ENCODE peak calls at places on chromosomes 5 and 9, in five cellular contexts. S is IMR-90, A is esophagus squamous epithelium, X is H1, Y is ovary. L is an unnamed sample.

GRCh38 chr9:93206576-93207155 is 22.7 kb downstream of the WNK2 start:
- DNase-seq in A (no peak), Y (no peak), S (no peak), X (no peak), L (no peak)

GRCh38 chr5:35877655-35878054 is 21.0 kb downstream of the IL7R start:
- DNase-seq in S (no peak), A (no peak), X (no peak), Y (no peak), L (no peak)

GRCh38 chr5:59548807-59549357 is 344.6 kb downstream of the PDE4D start:
- DNase-seq in A (no peak), X (no peak), Y (no peak), S (no peak), L (no peak)

GRCh38 chr9:134344068-134344820 is 18.0 kb downstream of the RXRA start:
- DNase-seq in S (peak; percentile 9), X (no peak), Y (no peak), A (no peak), L (peak; percentile 39)

GRCh38 chr9:38046669-38047300 is 22.2 kb downstream of the SHB start:
- DNase-seq in X (no peak), Y (no peak), A (no peak), S (peak; percentile 69), L (no peak)

GRCh38 chr9:536597-537511 is 304.6 kb upstream of the DMRT1 start:
- DNase-seq in A (no peak), Y (no peak), S (no peak), X (no peak), L (no peak)

GRCh38 chr5:57199866-57200265 is 26.0 kb downstream of the GPBP1 start:
- DNase-seq in S (no peak), A (no peak), X (peak; percentile 23), Y (no peak), L (no peak)

GRCh38 chr9:37963936-37964739 is 60.2 kb upstream of the SLC25A51 start:
- DNase-seq in Y (no peak), X (no peak), S (peak; percentile 99), A (no peak), L (no peak)

GRCh38 chr9:19087601-19088000 is 15.1 kb downstream of the HAUS6 start:
- DNase-seq in X (no peak), A (no peak), Y (peak; percentile 77), S (peak; percentile 59), L (no peak)

GRCh38 chr9:19085295-19085694 is 17.4 kb downstream of the HAUS6 start:
- DNase-seq in X (no peak), S (no peak), Y (no peak), A (no peak), L (no peak)
- H3K36me3 ChIP-seq in X (peaks cover 80% of the 10 kb centered on the region), S (peaks cover 22% of the 10 kb centered on the region), Y (no peaks in the 10 kb centered on the region), A (no peaks in the 10 kb centered on the region), L (peaks cover 55% of the 10 kb centered on the region)

GRCh38 chr9:137017791-137018497 is 10.1 kb downstream of the ABCA2 start:
- DNase-seq in A (no peak), S (no peak), Y (no peak), X (no peak), L (no peak)

GRCh38 chr9:137020771-137021573 is 7.1 kb downstream of the ABCA2 start:
- DNase-seq in X (no peak), S (no peak), A (no peak), Y (no peak), L (no peak)

GRCh38 chr9:137019891-137020683 is 8.0 kb downstream of the ABCA2 start:
- DNase-seq in X (no peak), S (no peak), A (no peak), Y (no peak), L (no peak)

GRCh38 chr9:137017071-137017470 is 11.0 kb downstream of the ABCA2 start:
- DNase-seq in A (no peak), X (no peak), Y (no peak), S (no peak), L (no peak)

DNA sequence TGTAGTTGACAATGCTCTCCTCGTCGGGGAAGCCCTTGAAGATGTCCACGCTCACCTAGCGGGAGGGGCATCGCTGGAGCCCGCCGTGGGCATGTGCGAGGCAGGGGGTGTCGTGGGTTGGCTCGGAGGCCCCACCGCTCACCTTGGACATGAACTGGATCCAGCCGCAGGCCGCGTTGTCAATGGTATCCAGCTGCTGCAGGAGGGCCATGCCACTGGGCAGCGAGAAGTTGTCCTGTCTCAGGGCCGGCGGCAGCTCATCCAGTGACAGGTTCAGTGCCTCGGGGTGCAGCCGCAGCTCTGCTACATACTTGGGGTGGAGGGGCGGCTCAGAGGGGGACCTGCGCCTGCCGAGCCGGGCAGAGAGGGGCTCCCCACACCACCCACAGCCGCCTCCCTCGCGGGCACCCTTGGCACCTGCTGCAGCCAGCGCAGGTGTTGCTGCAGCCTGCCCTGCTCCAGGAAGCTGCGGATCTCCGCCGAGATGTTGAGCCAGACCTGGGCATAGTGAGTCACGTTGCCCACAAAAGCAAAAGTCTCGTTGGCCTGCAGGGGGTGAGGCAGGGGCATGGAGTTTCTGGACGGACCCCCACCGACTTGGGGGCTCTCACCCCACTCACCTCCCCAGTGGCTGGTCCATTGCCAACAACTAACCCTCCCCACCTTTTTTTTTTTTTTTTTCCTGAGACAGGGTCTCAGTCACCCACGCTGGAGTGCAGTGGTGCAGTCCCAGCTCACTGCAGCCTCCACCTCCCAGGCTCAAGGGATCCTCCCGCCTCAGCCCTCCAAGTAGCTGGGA is 9.1 kb downstream of the ABCA2 start:
- DNase-seq in S (no peak), Y (no peak), A (no peak), X (no peak), L (no peak)
- H3K9me3 ChIP-seq in S (no peaks in the 10 kb centered on the region), Y (no peaks in the 10 kb centered on the region), A (no peaks in the 10 kb centered on the region), X (peaks cover 27% of the 10 kb centered on the region), L (no peaks in the 10 kb centered on the region)

GRCh38 chr9:127815512-127816361 is 13.1 kb downstream of the FPGS start:
- DNase-seq in Y (peak; percentile 58), A (no peak), X (no peak), S (no peak), L (no peak)

GRCh38 chr9:127816728-127817127 is 14.0 kb downstream of the FPGS start:
- DNase-seq in Y (peak; percentile 23), A (no peak), X (no peak), S (no peak), L (no peak)

GRCh38 chr9:127814619-127815511 is 12.2 kb downstream of the FPGS start:
- DNase-seq in A (no peak), Y (peak; percentile 13), X (no peak), S (no peak), L (no peak)

GRCh38 chr9:127817881-127818434 is 15.3 kb downstream of the FPGS start:
- DNase-seq in S (no peak), Y (peak; percentile 26), X (no peak), A (no peak), L (peak; percentile 76)

GRCh38 chr9:127816362-127816725 is 13.7 kb downstream of the FPGS start:
- DNase-seq in Y (peak; percentile 46), X (no peak), S (no peak), A (no peak), L (no peak)
- TF ChIP-seq POLR2A in Y (no peak), X (no peak), S (no peak), A (no peak), L (no peak)

GRCh38 chr5:62632181-62632580 is 53.6 kb downstream of the LRRC70 start:
- DNase-seq in Y (no peak), A (no peak), S (no peak), X (no peak), L (no peak)

GRCh38 chr5:62621280-62621679 is 42.7 kb downstream of the LRRC70 start:
- DNase-seq in S (no peak), A (no peak), Y (no peak), X (peak; percentile 74), L (no peak)

GRCh38 chr5:62627121-62627520 is 48.5 kb downstream of the LRRC70 start:
- DNase-seq in X (peak; percentile 44), Y (no peak), S (no peak), A (no peak), L (no peak)

GRCh38 chr5:62627901-62628300 is 49.3 kb downstream of the LRRC70 start:
- DNase-seq in A (no peak), X (peak; percentile 17), Y (no peak), S (no peak), L (no peak)

GRCh38 chr5:62626534-62626933 is 47.9 kb downstream of the LRRC70 start:
- DNase-seq in S (no peak), X (peak; percentile 33), Y (no peak), A (no peak), L (no peak)
- H3K36me3 ChIP-seq in S (peaks cover 2% of the 10 kb centered on the region), X (no peaks in the 10 kb centered on the region), Y (no peaks in the 10 kb centered on the region), A (no peaks in the 10 kb centered on the region), L (peaks cover 34% of the 10 kb centered on the region)

GRCh38 chr5:66467564-66467963 is 128.6 kb upstream of the MAST4 start:
- DNase-seq in S (no peak), X (no peak), A (no peak), Y (no peak), L (no peak)
- H3K9me3 ChIP-seq in S (no peaks in the 10 kb centered on the region), X (peaks cover 27% of the 10 kb centered on the region), A (peaks cover 16% of the 10 kb centered on the region), Y (no peaks in the 10 kb centered on the region), L (no peaks in the 10 kb centered on the region)

DNA sequence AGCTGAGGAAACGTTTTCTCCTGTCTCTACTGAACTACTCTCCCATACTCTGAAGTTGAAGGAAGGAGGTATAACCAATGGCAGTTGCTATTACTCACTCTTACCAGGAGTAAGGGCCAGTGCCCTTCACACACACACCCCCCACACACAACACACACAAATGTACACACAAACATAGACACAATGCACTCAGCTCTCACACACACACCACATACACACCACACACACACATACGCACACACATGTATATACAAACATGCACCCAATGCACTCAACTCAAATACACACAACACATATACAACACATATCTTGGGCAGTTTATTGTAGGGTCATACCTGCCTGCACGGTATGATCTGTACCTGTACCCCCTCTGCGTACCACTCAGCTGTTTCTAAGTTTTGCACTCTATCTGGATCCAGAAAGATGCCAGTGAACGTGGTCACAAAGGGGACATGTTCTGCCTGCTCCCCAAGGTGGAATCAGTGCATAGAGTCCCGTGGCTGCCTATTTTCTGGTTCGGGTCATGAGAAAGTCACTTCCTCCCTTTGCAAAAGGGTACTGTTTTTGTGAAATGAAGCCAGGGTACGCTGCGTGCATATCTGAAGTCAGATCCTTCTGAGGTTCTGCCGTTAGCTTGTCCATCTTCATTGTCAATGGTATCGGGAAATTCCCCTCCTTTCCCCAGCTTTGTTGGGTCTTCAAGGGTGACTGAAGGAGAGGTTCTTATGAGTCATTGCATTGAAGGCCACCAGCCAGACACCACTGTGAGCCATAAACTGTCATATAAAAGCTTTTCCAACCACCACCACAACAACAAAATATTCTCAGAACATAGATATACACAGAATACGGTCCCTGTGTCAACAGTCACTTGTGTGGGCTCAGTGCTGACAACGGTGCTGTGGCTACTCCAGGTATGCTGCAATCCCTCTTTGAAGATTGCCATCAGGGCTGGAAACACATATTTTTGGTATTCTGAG is 131.9 kb downstream of the UGCG start:
- DNase-seq in S (no peak), A (no peak), Y (no peak), X (no peak), L (no peak)
- TF ChIP-seq POLR2A in S (no peak), A (no peak), Y (no peak), X (no peak), L (no peak)

DNA sequence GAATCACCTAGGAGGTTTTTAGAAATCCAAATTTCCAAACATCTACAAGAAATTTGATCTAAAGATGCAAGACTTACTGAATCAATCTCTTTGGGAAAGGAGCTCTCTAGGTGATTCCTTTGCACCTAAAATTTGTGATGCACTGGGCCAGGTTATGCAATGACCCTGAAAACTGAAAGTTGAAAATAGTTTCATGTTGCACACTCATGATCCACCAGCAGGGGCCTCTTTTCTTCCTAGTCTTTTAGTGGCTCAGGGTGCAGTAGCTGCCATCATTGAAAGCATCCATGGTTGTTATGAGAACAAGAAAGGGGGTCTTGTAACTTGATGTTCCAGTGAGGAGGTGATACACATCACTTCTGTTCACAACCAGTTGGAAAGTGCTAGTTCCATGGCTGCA is 486.8 kb downstream of the PSAT1 start:
- DNase-seq in X (no peak), A (no peak), S (no peak), Y (no peak), L (no peak)
- H3K36me3 ChIP-seq in X (no peaks in the 10 kb centered on the region), A (no peaks in the 10 kb centered on the region), S (no peaks in the 10 kb centered on the region), Y (no peaks in the 10 kb centered on the region), L (no peaks in the 10 kb centered on the region)

GRCh38 chr5:179128041-179128365 is 67.8 kb downstream of the ZNF354C start:
- DNase-seq in S (no peak), X (no peak), Y (no peak), A (no peak), L (no peak)
- H3K9me3 ChIP-seq in S (no peaks in the 10 kb centered on the region), X (peaks cover 55% of the 10 kb centered on the region), Y (no peaks in the 10 kb centered on the region), A (no peaks in the 10 kb centered on the region), L (no peaks in the 10 kb centered on the region)

L was measured in gastrocnemius medialis.